ENCODE peak calls at places on chromosomes 11 and 22, in five cellular contexts. I is GOT3, T is non-pigmented ciliary epithelial cell, W is HEK293T, M is NCI-H82. V is an unnamed sample.

GRCh38 chr11:93049740-93050139 is 80.3 kb downstream of the MTNR1B start:
- DNase-seq in I (no peak), T (no peak), W (no peak), M (no peak), V (no peak)

GRCh38 chr11:2813968-2814367 is 71.6 kb downstream of the CDKN1C start:
- DNase-seq in I (no peak), T (no peak), W (no peak), M (no peak), V (no peak)

GRCh38 chr11:45178890-45179663 is 32.6 kb downstream of the PRDM11 start:
- DNase-seq in I (no peak), T (peak; percentile 40), W (no peak), M (no peak), V (no peak)

GRCh38 chr11:126129681-126130671 is 67.3 kb upstream of the CDON start:
- DNase-seq in I (no peak), T (no peak), W (no peak), M (peak; percentile 94), V (peak; percentile 83)

GRCh38 chr11:134683860-134684259 is 271.8 kb upstream of the B3GAT1 start:
- DNase-seq in I (no peak), T (no peak), W (no peak), M (no peak), V (no peak)

GRCh38 chr11:115696472-115697011 is 192.3 kb upstream of the CADM1 start:
- DNase-seq in I (no peak), T (no peak), W (no peak), M (peak; percentile 35), V (no peak)

GRCh38 chr11:122853971-122854446 is 15.7 kb downstream of the CRTAM start:
- DNase-seq in I (no peak), T (no peak), W (peak; percentile 76), M (peak; percentile 61), V (peak; percentile 47)

GRCh38 chr22:45664136-45664646 is 7.4 kb upstream of the ATXN10 start:
- DNase-seq in I (no peak), T (no peak), W (no peak), M (no peak), V (no peak)

GRCh38 chr22:42863349-42863911 is 6.4 kb upstream of the ARFGAP3 start:
- DNase-seq in I (no peak), T (peak; percentile 84), W (no peak), M (no peak), V (no peak)

V was measured in WERI-Rb-1.